ENCODE peak calls at places on chromosomes 13 and 19, in four cellular contexts. L is K562, G is GM12878, X is H1. R is an unnamed sample. For H3K4me1, the result is how much of the 10 kb centered on the place peaks cover.

GRCh38 chr13:80336335-80336734 is 4.6 kb downstream of the SPRY2 start:
- DNase-seq in G (no peak), X (no peak), L (no peak), R (no peak)

GRCh38 chr19:9250630-9251029 is at the start of gene OR7E24:
- DNase-seq in G (no peak), L (no peak), X (no peak), R (no peak)

GRCh38 chr13:110340812-110341444 is 33.8 kb downstream of the COL4A2 start:
- DNase-seq in L (no peak), G (no peak), X (no peak), R (no peak)

GRCh38 chr19:47587295-47587694 is 14.3 kb upstream of the ZNF541 start:
- DNase-seq in X (no peak), G (no peak), L (no peak), R (no peak)

GRCh38 chr13:109345433-109345941 is 440.9 kb downstream of the IRS2 start:
- DNase-seq in L (no peak), G (no peak), X (no peak), R (no peak)

GRCh38 chr19:2337329-2337707 is 8.8 kb downstream of the SPPL2B start:
- DNase-seq in X (peak), L (no peak), G (no peak), R (no peak)

GRCh38 chr19:9345005-9345404 is 17.8 kb upstream of the ZNF177 start:
- DNase-seq in G (no peak), X (no peak), L (no peak), R (no peak)

GRCh38 chr13:45167611-45168554 is 33.0 kb downstream of the KCTD4 start:
- DNase-seq in X (no peak), G (no peak), L (peak), R (peak)

GRCh38 chr13:31199849-31200635 is at the start of gene B3GLCT:
- DNase-seq in X (peak), G (no peak), L (peak), R (peak)

GRCh38 chr19:5354403-5354802 is 13.8 kb upstream of the PTPRS start:
- DNase-seq in G (no peak), L (peak), X (peak), R (no peak)

GRCh38 chr19:17805427-17805826 is 10.5 kb downstream of the B3GNT3 start:
- DNase-seq in X (no peak), L (no peak), G (no peak), R (no peak)

GRCh38 chr13:74073231-74073630 is 61.0 kb downstream of the KLF12 start:
- DNase-seq in G (no peak), X (no peak), L (no peak), R (no peak)

GRCh38 chr13:57665471-57665870 is 33.9 kb downstream of the PCDH17 start:
- DNase-seq in G (no peak), X (no peak), L (no peak), R (no peak)

GRCh38 chr13:113621046-113621445 is 36.5 kb downstream of the TFDP1 start:
- DNase-seq in G (no peak), L (no peak), X (no peak), R (no peak)

GRCh38 chr13:67366533-67366932 is 136.4 kb upstream of the PCDH9 start:
- DNase-seq in L (no peak), X (no peak), G (no peak), R (peak)

GRCh38 chr19:33460221-33460908 is 61.2 kb downstream of the PEPD start:
- DNase-seq in X (no peak), L (no peak), G (no peak), R (no peak)

DNA sequence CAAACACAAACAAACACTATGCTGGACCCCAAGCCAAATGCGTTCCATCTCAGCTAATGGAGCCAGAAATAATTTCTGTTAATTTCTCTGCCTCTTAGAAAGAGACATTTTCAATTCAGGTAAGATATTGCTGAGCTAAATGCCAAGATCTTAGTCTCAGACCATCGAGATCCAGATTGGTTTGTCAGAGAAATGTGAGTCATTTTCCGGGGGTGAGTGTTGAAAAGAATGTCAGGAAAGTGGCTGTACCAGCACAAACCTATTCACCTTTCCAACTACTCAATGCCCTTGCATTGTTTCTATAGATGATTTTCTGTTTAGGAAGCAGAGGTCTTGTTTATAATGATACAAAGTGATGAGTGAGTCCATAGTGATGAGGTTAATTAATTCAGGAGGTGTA is 266.8 kb upstream of the TSHZ3 start:
- DNase-seq in L (no peak), X (no peak), G (no peak), R (no peak)
- TF ChIP-seq EGR1 in L (no peak), X (no peak), G (no peak), R (no peak)

DNA sequence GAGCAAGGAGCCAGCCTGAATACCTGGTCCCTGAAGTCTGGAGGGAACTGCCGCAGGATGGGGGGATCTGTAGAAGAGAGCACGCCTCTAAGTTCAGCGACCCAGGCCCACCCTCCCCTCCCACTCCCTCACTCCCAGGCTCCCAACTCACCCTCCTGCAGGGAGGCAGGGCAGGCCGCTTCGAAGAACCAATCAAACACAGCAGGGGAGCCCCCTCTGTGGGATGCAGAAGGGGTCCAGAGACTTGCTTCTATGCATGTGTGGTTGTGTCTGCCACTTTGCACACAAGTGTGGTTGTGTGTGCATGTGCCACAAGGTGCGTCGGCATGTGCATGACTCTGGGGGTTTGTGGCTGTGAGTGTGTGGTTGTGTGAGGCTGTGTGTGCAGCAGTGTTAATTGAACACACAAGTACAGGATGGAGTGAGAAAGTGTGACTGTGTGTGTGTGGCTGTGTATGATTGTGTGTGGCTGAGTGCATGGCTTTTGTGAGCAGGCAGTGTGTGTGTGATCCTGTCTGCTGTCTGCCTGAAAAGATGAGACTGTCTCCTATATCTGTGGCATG is 1.7 kb downstream of the DENND1C start:
- DNase-seq in L (no peak), G (no peak), X (no peak), R (no peak)
- H3K4me1 ChIP-seq in L (under half), G (under half), X (under half), R (under half)

DNA sequence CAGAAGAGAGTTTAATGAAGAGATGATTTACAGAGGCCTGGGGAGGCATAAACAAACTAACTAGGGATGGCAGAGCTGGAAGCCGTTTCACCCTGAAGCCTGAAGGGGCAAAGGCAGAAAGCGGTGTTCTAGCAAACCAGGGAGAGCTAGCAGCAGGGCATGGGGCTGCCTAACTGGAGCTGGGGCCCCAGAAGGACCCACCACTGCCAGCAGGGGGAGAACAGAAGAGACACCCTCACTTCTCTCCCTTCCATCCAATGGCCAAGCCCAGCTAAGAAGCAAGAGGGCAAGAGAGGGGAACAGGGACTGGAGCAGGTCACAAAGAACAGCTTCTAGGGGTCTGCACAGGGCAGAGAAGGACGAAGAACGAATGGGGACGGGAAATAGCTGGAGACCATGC is 195.5 kb downstream of the KATNAL1 start:
- DNase-seq in X (no peak), L (no peak), G (no peak), R (no peak)
- TF ChIP-seq SIN3A in X (no peak), L (no peak), G (no peak), R (no peak)

GRCh38 chr19:15236886-15237285 is 4.6 kb upstream of the EPHX3 start:
- DNase-seq in L (no peak), X (no peak), G (no peak), R (no peak)

GRCh38 chr19:15235796-15236195 is 3.5 kb upstream of the EPHX3 start:
- DNase-seq in X (no peak), G (no peak), L (no peak), R (no peak)

GRCh38 chr19:15231256-15231655 is 992 bp downstream of the EPHX3 start:
- DNase-seq in L (no peak), G (no peak), X (no peak), R (no peak)

GRCh38 chr19:15237759-15238638 is 5.8 kb upstream of the EPHX3 start:
- DNase-seq in X (no peak), G (no peak), L (no peak), R (no peak)

GRCh38 chr19:15234525-15235130 is 2.4 kb upstream of the EPHX3 start:
- DNase-seq in L (no peak), G (no peak), X (no peak), R (no peak)
- TF ChIP-seq EGR1 in L (no peak), G (no peak), X (no peak), R (no peak)

GRCh38 chr19:13070425-13071140 is 32.1 kb downstream of the LYL1 start:
- DNase-seq in X (no peak), G (no peak), L (no peak), R (no peak)

GRCh38 chr19:13072206-13072898 is 30.3 kb downstream of the LYL1 start:
- DNase-seq in G (no peak), X (no peak), L (peak), R (no peak)

GRCh38 chr19:13069415-13070369 is 33.0 kb downstream of the LYL1 start:
- DNase-seq in X (no peak), G (no peak), L (peak), R (no peak)

GRCh38 chr19:13073263-13073662 is 29.4 kb downstream of the LYL1 start:
- DNase-seq in X (no peak), G (no peak), L (no peak), R (no peak)

GRCh38 chr19:13071444-13072205 is 31.0 kb downstream of the LYL1 start:
- DNase-seq in G (no peak), X (no peak), L (no peak), R (no peak)
- H3K4me1 ChIP-seq in G (under half), X (under half), L (half or more), R (under half)